ENCODE peak calls at places on chromosomes 2 and 18, in six cellular contexts. G is stimulated activated CD8-positive, alpha-beta memory T cell treated with anti-CD3 and anti-CD28 coated beads, Interleukin-4, amount 100 ng/mL, for 1 hour; I is activated CD4-positive, alpha-beta T cell treated with anti-CD3 and anti-CD28 coated beads, Interleukin-2, amount 50 U/mL, for 48 hours; J is fibroblast of the conjunctiva; Q is RCC 7860; R is ELR. P is an unnamed sample.

GRCh38 chr2:198615972-198616371 is 811.6 kb downstream of the PLCL1 start:
- DNase-seq in G (no peak), I (no peak), J (no peak), Q (peak; percentile 69), R (peak; percentile 17), P (peak; percentile 8)

GRCh38 chr2:106602042-106602441 is 114.9 kb downstream of the CD8B2 start:
- DNase-seq in G (no peak), I (no peak), J (no peak), Q (no peak), R (no peak), P (no peak)

GRCh38 chr18:28080876-28081300 is 96.0 kb downstream of the CDH2 start:
- DNase-seq in G (no peak), I (no peak), J (no peak), Q (peak; percentile 79), R (peak; percentile 20), P (no peak)

GRCh38 chr2:178106053-178106452 is 6.2 kb upstream of the RBM45 start:
- DNase-seq in G (no peak), I (no peak), J (no peak), Q (no peak), R (no peak), P (no peak)

GRCh38 chr2:60100034-60100433 is 453.4 kb downstream of the BCL11A start:
- DNase-seq in G (no peak), I (no peak), J (no peak), Q (no peak), R (no peak), P (no peak)

GRCh38 chr18:67926929-67927864 is 410.7 kb upstream of the DSEL start:
- DNase-seq in G (no peak), I (no peak), J (no peak), Q (no peak), R (no peak), P (no peak)

GRCh38 chr18:52486052-52486451 is 146.1 kb downstream of the DCC start:
- DNase-seq in G (no peak), I (no peak), J (no peak), Q (no peak), R (no peak), P (no peak)

GRCh38 chr2:42810971-42811865 is 18.8 kb upstream of the HAAO start:
- DNase-seq in G (no peak), I (peak; percentile 46), J (peak; percentile 47), Q (no peak), R (peak; percentile 58), P (no peak)

GRCh38 chr2:64426191-64426952 is 27.6 kb upstream of the LGALSL start:
- DNase-seq in G (no peak), I (no peak), J (no peak), Q (no peak), R (peak; percentile 24), P (no peak)

GRCh38 chr2:57947398-57947797 is 99.2 kb upstream of the VRK2 start:
- DNase-seq in G (no peak), I (no peak), J (no peak), Q (no peak), R (peak; percentile 21), P (no peak)

GRCh38 chr2:193496786-193497185 is 1302.1 kb upstream of the TMEFF2 start:
- DNase-seq in G (no peak), I (no peak), J (no peak), Q (no peak), R (no peak), P (no peak)

GRCh38 chr2:69436594-69436936 is 670 bp downstream of the NFU1 start:
- DNase-seq in G (no peak), I (no peak), J (no peak), Q (no peak), R (peak; percentile 26), P (no peak)

GRCh38 chr2:54456526-54457325 is 599 bp downstream of the SPTBN1 start:
- DNase-seq in G (no peak), I (peak; percentile 10), J (no peak), Q (peak; percentile 31), R (peak; percentile 53), P (peak; percentile 68)

GRCh38 chr2:156423674-156424282 is 12.4 kb upstream of the GPD2 start:
- DNase-seq in G (no peak), I (no peak), J (no peak), Q (no peak), R (no peak), P (no peak)

GRCh38 chr2:164657129-164657528 is 35.8 kb upstream of the GRB14 start:
- DNase-seq in G (no peak), I (no peak), J (no peak), Q (peak; percentile 98), R (peak; percentile 81), P (peak; percentile 13)

GRCh38 chr2:196239622-196240587 is 68.5 kb upstream of the STK17B start:
- DNase-seq in G (peak; percentile 67), I (peak; percentile 76), J (no peak), Q (peak; percentile 78), R (peak; percentile 96), P (peak; percentile 60)

GRCh38 chr2:118061135-118061955 is 26.9 kb upstream of the INSIG2 start:
- DNase-seq in G (no peak), I (no peak), J (peak; percentile 43), Q (no peak), R (peak; percentile 67), P (no peak)

GRCh38 chr2:20065885-20066602 is 14.6 kb upstream of the LAPTM4A start:
- DNase-seq in G (no peak), I (peak; percentile 12), J (peak; percentile 71), Q (peak; percentile 91), R (peak; percentile 73), P (peak; percentile 80)

GRCh38 chr2:69911985-69912563 is 2.8 kb upstream of the MXD1 start:
- DNase-seq in G (no peak), I (no peak), J (peak; percentile 27), Q (peak; percentile 39), R (peak; percentile 79), P (no peak)

GRCh38 chr18:79942786-79943607 is 8.5 kb downstream of the SLC66A2 start:
- DNase-seq in G (no peak), I (no peak), J (no peak), Q (no peak), R (no peak), P (no peak)

GRCh38 chr2:66574701-66575624 is 140.0 kb downstream of the MEIS1 start:
- DNase-seq in G (no peak), I (no peak), J (peak; percentile 48), Q (peak; percentile 54), R (peak; percentile 91), P (peak; percentile 81)

GRCh38 chr2:1169291-1169949 is 218.8 kb downstream of the SNTG2 start:
- DNase-seq in G (no peak), I (no peak), J (no peak), Q (no peak), R (no peak), P (no peak)

GRCh38 chr2:28224648-28225471 is 167.8 kb upstream of the FOSL2 start:
- DNase-seq in G (no peak), I (no peak), J (peak; percentile 78), Q (peak; percentile 68), R (peak; percentile 79), P (no peak)

GRCh38 chr2:45005261-45006002 is 3.8 kb downstream of the SIX2 start:
- DNase-seq in G (no peak), I (no peak), J (no peak), Q (no peak), R (no peak), P (no peak)

GRCh38 chr2:71545572-71546274 is 92.4 kb downstream of the DYSF start:
- DNase-seq in G (no peak), I (peak; percentile 37), J (peak; percentile 39), Q (peak; percentile 54), R (peak; percentile 73), P (peak; percentile 41)

GRCh38 chr2:135791418-135792190 is 45.4 kb downstream of the LCT start:
- DNase-seq in G (no peak), I (no peak), J (no peak), Q (peak; percentile 12), R (peak; percentile 53), P (peak; percentile 22)

GRCh38 chr2:201450910-201451329 is 338 bp downstream of the TRAK2 start:
- DNase-seq in G (no peak), I (no peak), J (no peak), Q (no peak), R (peak; percentile 51), P (no peak)

P was measured in Caki2.